ENCODE peak calls at places on chromosome 1, in four cellular contexts. N, B, J and I are unnamed samples.

GRCh38 chr1:119762409-119762808 is 6.3 kb downstream of the HMGCS2 start:
- DNase-seq in J (no peak), N (no peak), B (no peak), I (no peak)

GRCh38 chr1:108829498-108829916 is 27.4 kb downstream of the AKNAD1 start:
- DNase-seq in N (peak), J (peak), B (no peak), I (peak)

GRCh38 chr1:167599839-167600581 is 30.0 kb upstream of the RCSD1 start:
- DNase-seq in J (peak), N (peak), B (peak), I (peak)

GRCh38 chr1:62394646-62395045 is 42.2 kb upstream of the USP1 start:
- DNase-seq in N (no peak), B (no peak), J (no peak), I (no peak)

GRCh38 chr1:96843196-96843595 is 121.6 kb downstream of the PTBP2 start:
- DNase-seq in B (no peak), J (peak), N (peak), I (peak)

GRCh38 chr1:110384581-110385321 is 6.1 kb downstream of the SLC16A4 start:
- DNase-seq in J (no peak), N (no peak), B (no peak), I (no peak)

GRCh38 chr1:182410620-182411273 is 10.3 kb upstream of the TEDDM1 start:
- DNase-seq in N (no peak), B (no peak), J (no peak), I (no peak)

GRCh38 chr1:86750076-86750475 is 45.7 kb downstream of the SH3GLB1 start:
- DNase-seq in N (no peak), J (peak), B (no peak), I (no peak)

GRCh38 chr1:53449026-53449425 is 10.2 kb upstream of the DMRTB1 start:
- DNase-seq in J (peak), B (no peak), N (peak), I (peak)

GRCh38 chr1:198601936-198602889 is 36.6 kb upstream of the PTPRC start:
- DNase-seq in J (peak), N (no peak), B (no peak), I (peak)

GRCh38 chr1:220370041-220370700 is 97.9 kb upstream of the RAB3GAP2 start:
- DNase-seq in N (peak), B (no peak), J (peak), I (peak)

DNA sequence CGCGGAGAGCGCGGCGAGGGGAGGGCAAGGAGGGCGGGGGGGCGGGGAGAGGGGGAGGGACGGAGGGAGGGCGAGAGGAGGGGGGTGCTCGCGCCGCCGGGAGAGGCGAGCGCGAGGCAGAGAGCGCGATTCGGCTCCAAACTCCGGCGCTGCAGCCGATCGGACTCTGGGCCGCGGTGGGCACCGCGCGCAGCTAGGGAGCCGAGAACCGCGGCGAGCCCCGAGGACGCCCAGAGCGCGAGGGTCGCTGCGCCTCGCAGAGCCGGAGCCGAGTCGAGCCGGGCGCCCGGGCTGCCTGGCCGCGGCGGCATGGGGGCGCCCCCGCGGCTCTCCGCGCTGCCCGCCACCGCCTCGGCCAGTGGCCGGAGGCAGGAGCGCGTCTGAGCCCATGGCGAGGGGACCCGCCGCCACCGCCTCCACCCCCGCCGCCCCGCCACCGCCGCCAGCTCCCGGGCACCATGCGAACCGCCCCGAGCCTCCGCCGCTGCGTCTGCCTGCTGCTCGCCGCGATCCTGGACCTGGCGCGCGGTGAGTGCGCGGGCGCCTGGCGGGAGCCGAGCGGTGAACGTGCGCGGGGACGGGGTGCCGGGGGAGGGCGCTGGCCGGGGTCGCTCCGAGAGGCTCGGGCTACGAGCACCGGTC is at the start of gene IGSF21:
- DNase-seq in N (no peak), B (no peak), J (no peak), I (no peak)
- H3K4me3 ChIP-seq in N (no peak), B (no peak), J (no peak), I (no peak)

DNA sequence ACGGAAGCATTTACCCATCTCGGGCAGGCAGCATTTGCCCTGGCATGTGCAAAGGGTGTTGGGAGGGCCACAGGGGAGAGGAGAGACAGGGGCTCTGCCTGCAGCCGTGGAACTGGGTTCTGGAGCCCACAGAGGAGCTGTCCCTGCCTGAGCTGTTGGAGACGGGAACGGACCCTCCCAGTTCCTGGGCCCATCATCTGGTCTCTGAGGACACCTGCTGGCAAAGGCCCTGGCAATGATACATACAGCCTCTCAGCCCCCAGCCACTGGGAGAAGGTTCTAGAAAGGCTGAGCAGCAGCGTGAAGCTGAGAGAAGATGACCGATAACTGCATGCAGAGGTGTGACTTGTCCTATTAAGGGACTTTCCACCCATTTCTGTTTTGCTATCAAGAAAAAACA is 31.4 kb downstream of the FAAP20 start:
- DNase-seq in J (no peak), N (peak), B (no peak), I (no peak)
- TF ChIP-seq CTCF in J (no peak), N (peak), B (no peak), I (no peak)

GRCh38 chr1:47444317-47444577 is 6.4 kb downstream of the FOXD2 start:
- DNase-seq in N (no peak), J (no peak), B (no peak), I (no peak)
- H3K4me3 ChIP-seq in N (no peak), J (no peak), B (peak), I (no peak)

GRCh38 chr1:45643978-45644377 is 20.1 kb upstream of the CCDC17 start:
- DNase-seq in N (no peak), J (no peak), B (no peak), I (no peak)
- TF ChIP-seq CTCF in N (no peak), J (no peak), B (no peak), I (no peak)

GRCh38 chr1:152191260-152191659 is 32.2 kb upstream of the RPTN start:
- DNase-seq in N (no peak), B (no peak), J (no peak), I (no peak)

GRCh38 chr1:152190589-152190988 is 31.6 kb upstream of the RPTN start:
- DNase-seq in B (no peak), N (peak), J (peak), I (peak)

GRCh38 chr1:152191711-152192110 is 32.3 kb downstream of the HRNR start:
- DNase-seq in J (no peak), N (no peak), B (no peak), I (no peak)

GRCh38 chr1:152188673-152189591 is 29.9 kb upstream of the RPTN start:
- DNase-seq in N (peak), J (peak), B (peak), I (peak)

GRCh38 chr1:152189657-152190442 is 30.8 kb upstream of the RPTN start:
- DNase-seq in J (peak), N (peak), B (peak), I (peak)
- H3K4me3 ChIP-seq in J (peak), N (peak), B (peak), I (peak)

DNA sequence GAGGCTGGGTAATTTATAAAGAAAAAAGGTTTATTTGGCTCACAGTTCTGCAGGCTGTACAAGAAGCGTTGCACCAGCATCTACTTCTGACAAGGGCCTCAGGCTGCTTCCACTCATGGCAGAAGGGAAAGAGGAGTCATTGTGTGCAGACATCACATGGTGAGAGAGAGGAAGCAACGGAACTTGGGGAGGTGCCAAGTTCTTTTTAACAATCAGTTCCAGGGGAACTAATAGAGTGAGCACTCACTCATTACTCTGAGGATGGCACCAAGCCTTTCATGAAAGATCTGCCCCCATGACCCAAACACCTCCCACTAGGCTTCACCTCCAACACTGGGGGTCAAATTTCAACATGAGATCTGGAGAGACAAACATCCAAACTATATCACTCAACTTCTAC is 77.2 kb downstream of the DDAH1 start:
- DNase-seq in N (no peak), J (peak), B (no peak), I (no peak)
- TF ChIP-seq CTCF in N (no peak), J (no peak), B (no peak), I (no peak)

DNA sequence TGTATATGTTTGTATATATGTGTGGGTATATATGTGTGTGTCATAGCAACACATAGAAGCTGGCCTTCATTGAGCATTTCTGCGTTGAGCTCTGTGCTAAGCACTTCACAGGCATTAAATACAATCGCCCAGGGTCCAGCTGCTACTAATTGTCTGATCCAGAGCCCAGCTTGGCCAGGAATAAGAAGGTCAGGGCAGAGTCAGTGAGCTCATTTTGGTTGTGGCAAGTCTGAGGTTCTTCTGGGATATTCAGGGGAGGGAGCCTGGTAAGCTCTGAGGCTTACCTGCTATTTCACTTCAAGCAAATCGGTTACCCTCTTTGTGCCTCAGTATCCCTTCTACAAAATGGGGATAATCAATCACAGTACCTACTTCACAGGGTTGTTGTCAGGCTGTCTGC is 59.6 kb downstream of the FOXO6 start:
- DNase-seq in B (no peak), J (peak), N (peak), I (peak)
- H3K4me3 ChIP-seq in B (no peak), J (no peak), N (no peak), I (no peak)

GRCh38 chr1:175376194-175376593 is 183.6 kb upstream of the KIAA0040 start:
- DNase-seq in J (peak), B (no peak), N (no peak), I (no peak)
- TF ChIP-seq CTCF in J (peak), B (no peak), N (no peak), I (peak)